ENCODE peak calls at places on chromosomes 12 and 14, in ten cellular contexts. K, G, L, J, C, N, A, R, D and O are unnamed samples.

GRCh38 chr12:27780612-27781408 is 774 bp upstream of the MANSC4 start:
- DNase-seq in J (peak; percentile 11), N (peak; percentile 47), K (no peak), A (no peak), R (peak; percentile 50), L (peak; percentile 63), C (peak; percentile 61), G (no peak), D (peak; percentile 32), O (peak; percentile 20)

GRCh38 chr14:58078068-58078467 is 73.9 kb downstream of the ARMH4 start:
- DNase-seq in N (peak; percentile 27), K (no peak), C (no peak), R (peak; percentile 80), L (no peak), G (no peak), D (no peak), J (no peak), A (no peak), O (no peak)

GRCh38 chr14:71693373-71693772 is 238.9 kb upstream of the RGS6 start:
- DNase-seq in K (no peak), J (no peak), R (peak; percentile 98), N (peak; percentile 90), L (no peak), D (no peak), A (no peak), G (no peak), C (no peak), O (no peak)

GRCh38 chr14:79275367-79275655 is 936.0 kb downstream of the DIO2 start:
- DNase-seq in L (no peak), J (no peak), K (no peak), D (no peak), R (no peak), C (no peak), N (no peak), A (no peak), G (no peak), O (no peak)

GRCh38 chr12:13536219-13536910 is 339.8 kb downstream of the EMP1 start:
- DNase-seq in J (no peak), A (no peak), G (no peak), D (no peak), N (no peak), R (no peak), K (no peak), C (no peak), L (no peak), O (no peak)

GRCh38 chr14:52042371-52043037 is 26.4 kb downstream of the NID2 start:
- DNase-seq in K (peak; percentile 24), G (no peak), L (no peak), C (no peak), A (no peak), J (no peak), D (no peak), R (no peak), N (no peak), O (no peak)

GRCh38 chr12:89706551-89707348 is 1.9 kb downstream of the ATP2B1 start:
- DNase-seq in R (no peak), K (peak; percentile 41), J (no peak), N (no peak), A (no peak), D (peak; percentile 69), C (peak; percentile 19), G (no peak), L (peak; percentile 41), O (no peak)

GRCh38 chr12:6925543-6926279 is 2.0 kb upstream of the ATN1 start:
- DNase-seq in D (peak; percentile 71), R (peak; percentile 63), A (no peak), N (peak; percentile 81), C (peak; percentile 82), K (no peak), L (peak; percentile 94), G (peak; percentile 75), J (peak; percentile 53), O (peak; percentile 54)

GRCh38 chr12:2963154-2963759 is 4.1 kb downstream of the TEAD4 start:
- DNase-seq in D (no peak), A (no peak), L (no peak), G (no peak), R (no peak), J (peak; percentile 15), N (no peak), K (peak; percentile 15), C (peak; percentile 54), O (no peak)

GRCh38 chr14:76346391-76347160 is 29.4 kb upstream of the ESRRB start:
- DNase-seq in N (no peak), R (peak; percentile 6), K (no peak), J (no peak), L (no peak), A (no peak), D (no peak), G (peak; percentile 73), C (no peak), O (no peak)

GRCh38 chr12:43579240-43579639 is 27.2 kb upstream of the ADAMTS20 start:
- DNase-seq in C (no peak), R (peak; percentile 4), J (no peak), A (no peak), N (peak; percentile 6), G (no peak), D (no peak), K (no peak), L (no peak), O (no peak)

GRCh38 chr14:102020058-102020971 is 55.9 kb downstream of the DYNC1H1 start:
- DNase-seq in C (no peak), L (no peak), N (no peak), J (no peak), K (peak; percentile 95), D (no peak), A (no peak), G (no peak), R (peak; percentile 77), O (no peak)

GRCh38 chr12:42119085-42119633 is 25.5 kb downstream of the GXYLT1 start:
- DNase-seq in A (no peak), G (no peak), D (no peak), J (no peak), K (no peak), L (no peak), N (no peak), R (peak; percentile 92), C (no peak), O (no peak)

GRCh38 chr14:60248697-60249314 is at the start of gene PPM1A:
- DNase-seq in R (peak; percentile 97), A (peak; percentile 92), J (peak; percentile 94), D (peak; percentile 89), G (peak; percentile 98), N (peak; percentile 96), K (peak; percentile 91), C (peak; percentile 97), L (peak; percentile 96), O (peak; percentile 96)

GRCh38 chr12:49098035-49098451 is 3.4 kb upstream of the DHH start:
- DNase-seq in N (peak; percentile 67), G (peak; percentile 71), J (peak; percentile 76), K (no peak), R (peak; percentile 67), L (peak; percentile 42), C (peak; percentile 52), A (peak; percentile 40), D (peak; percentile 56), O (peak; percentile 81)